ENCODE peak calls at places on chromosomes 6 and 20, in seven cellular contexts. H is prostate gland, I is PC-9, M is heart left ventricle, J is psoas muscle, N is ovary, V is cardiac muscle cell. B is an unnamed sample.

GRCh38 chr6:26743157-26743821 is 83.7 kb upstream of the ZNF322 start:
- DNase-seq in H (no peak), I (peak; percentile 41), M (no peak), J (no peak), N (no peak), V (peak; percentile 53), B (no peak)

GRCh38 chr20:46621492-46621891 is 29.8 kb downstream of the SLC13A3 start:
- DNase-seq in H (no peak), I (no peak), M (no peak), J (no peak), N (no peak), V (peak; percentile 85), B (no peak)

GRCh38 chr20:58647814-58648501 is 3.1 kb upstream of the STX16 start:
- DNase-seq in H (peak; percentile 58), I (no peak), M (no peak), J (no peak), N (no peak), V (peak; percentile 59), B (no peak)

GRCh38 chr6:14917101-14917500 is 328.8 kb upstream of the JARID2 start:
- DNase-seq in H (no peak), I (no peak), M (no peak), J (no peak), N (no peak), V (peak; percentile 26), B (no peak)

GRCh38 chr20:1391640-1392442 is 1.0 kb downstream of the FKBP1A start:
- DNase-seq in H (no peak), I (no peak), M (no peak), J (peak; percentile 57), N (no peak), V (peak; percentile 69), B (peak; percentile 53)

GRCh38 chr20:1377984-1378742 is 14.7 kb downstream of the FKBP1A start:
- DNase-seq in H (no peak), I (peak; percentile 59), M (no peak), J (no peak), N (no peak), V (no peak), B (no peak)

GRCh38 chr20:63023836-63024571 is 17.2 kb upstream of the BHLHE23 start:
- DNase-seq in H (no peak), I (no peak), M (peak; percentile 33), J (peak; percentile 41), N (no peak), V (no peak), B (no peak)

GRCh38 chr6:73565767-73566485 is 45.1 kb upstream of the EEF1A1 start:
- DNase-seq in H (no peak), I (peak; percentile 60), M (no peak), J (no peak), N (no peak), V (no peak), B (no peak)

GRCh38 chr6:165722022-165722421 is 59.0 kb upstream of the PDE10A start:
- DNase-seq in H (no peak), I (no peak), M (no peak), J (no peak), N (no peak), V (no peak), B (no peak)

GRCh38 chr20:18543932-18544331 is 23.3 kb upstream of the SMIM26 start:
- DNase-seq in H (no peak), I (no peak), M (no peak), J (no peak), N (no peak), V (no peak), B (peak; percentile 89)

GRCh38 chr20:3081641-3082040 is 2.9 kb downstream of the AVP start:
- DNase-seq in H (no peak), I (no peak), M (no peak), J (no peak), N (no peak), V (no peak), B (no peak)

GRCh38 chr6:42079941-42080464 is 29.7 kb downstream of the TAF8 start:
- DNase-seq in H (no peak), I (no peak), M (no peak), J (peak; percentile 6), N (no peak), V (peak; percentile 67), B (peak; percentile 60)

GRCh38 chr6:52157301-52157930 is 28.8 kb upstream of the IL17A start:
- DNase-seq in H (no peak), I (no peak), M (no peak), J (no peak), N (no peak), V (peak; percentile 0), B (no peak)

GRCh38 chr6:6790891-6791290 is 202.4 kb downstream of the LY86 start:
- DNase-seq in H (no peak), I (peak; percentile 52), M (no peak), J (no peak), N (no peak), V (no peak), B (no peak)

GRCh38 chr20:682123-682522 is 6.5 kb upstream of the SCRT2 start:
- DNase-seq in H (no peak), I (no peak), M (no peak), J (no peak), N (no peak), V (no peak), B (no peak)

GRCh38 chr6:14987490-14987889 is 258.4 kb upstream of the JARID2 start:
- DNase-seq in H (no peak), I (no peak), M (no peak), J (no peak), N (no peak), V (no peak), B (no peak)

GRCh38 chr6:91476000-91476399 is 889.1 kb upstream of the MAP3K7 start:
- DNase-seq in H (no peak), I (peak; percentile 45), M (no peak), J (no peak), N (no peak), V (peak; percentile 37), B (peak; percentile 78)

GRCh38 chr6:467671-468082 is 76.1 kb downstream of the IRF4 start:
- DNase-seq in H (no peak), I (no peak), M (no peak), J (no peak), N (no peak), V (no peak), B (no peak)

GRCh38 chr20:8798505-8798904 is 270.4 kb upstream of the PLCB4 start:
- DNase-seq in H (no peak), I (no peak), M (no peak), J (no peak), N (no peak), V (peak; percentile 96), B (no peak)

GRCh38 chr20:33793011-33793931 is 17.9 kb upstream of the CHMP4B start:
- DNase-seq in H (peak; percentile 43), I (no peak), M (peak; percentile 73), J (peak; percentile 57), N (no peak), V (peak; percentile 55), B (peak; percentile 8)

GRCh38 chr20:25624500-25624939 is 706 bp upstream of the NANP start:
- DNase-seq in H (no peak), I (no peak), M (no peak), J (peak; percentile 76), N (no peak), V (no peak), B (no peak)

GRCh38 chr6:163892814-163893561 is 478.5 kb downstream of the QKI start:
- DNase-seq in H (no peak), I (no peak), M (no peak), J (no peak), N (no peak), V (no peak), B (peak; percentile 47)

GRCh38 chr20:4029505-4030467 is 14.4 kb upstream of the RNF24 start:
- DNase-seq in H (no peak), I (no peak), M (no peak), J (no peak), N (no peak), V (no peak), B (no peak)

GRCh38 chr20:11651138-11651537 is 266.6 kb upstream of the BTBD3 start:
- DNase-seq in H (no peak), I (no peak), M (no peak), J (no peak), N (no peak), V (no peak), B (no peak)

GRCh38 chr6:130843575-130844320 is 16.5 kb downstream of the SMLR1 start:
- DNase-seq in H (no peak), I (no peak), M (no peak), J (no peak), N (no peak), V (peak; percentile 52), B (no peak)

GRCh38 chr6:43275782-43276179 is 22.3 kb upstream of the SLC22A7 start:
- DNase-seq in H (no peak), I (no peak), M (peak; percentile 40), J (no peak), N (no peak), V (no peak), B (no peak)

GRCh38 chr6:157036245-157036681 is 259.1 kb downstream of the ARID1B start:
- DNase-seq in H (peak; percentile 81), I (peak; percentile 32), M (no peak), J (no peak), N (no peak), V (peak; percentile 70), B (peak; percentile 62)

GRCh38 chr6:142225552-142225951 is 76.3 kb upstream of the ADGRG6 start:
- DNase-seq in H (no peak), I (no peak), M (no peak), J (no peak), N (no peak), V (no peak), B (no peak)
- H3K27ac ChIP-seq in H (no peak overlapping the region), I (no peak overlapping the region), M (no peak overlapping the region), J (no peak overlapping the region), N (no peak overlapping the region), V (no peak overlapping the region), B (no peak overlapping the region)

DNA sequence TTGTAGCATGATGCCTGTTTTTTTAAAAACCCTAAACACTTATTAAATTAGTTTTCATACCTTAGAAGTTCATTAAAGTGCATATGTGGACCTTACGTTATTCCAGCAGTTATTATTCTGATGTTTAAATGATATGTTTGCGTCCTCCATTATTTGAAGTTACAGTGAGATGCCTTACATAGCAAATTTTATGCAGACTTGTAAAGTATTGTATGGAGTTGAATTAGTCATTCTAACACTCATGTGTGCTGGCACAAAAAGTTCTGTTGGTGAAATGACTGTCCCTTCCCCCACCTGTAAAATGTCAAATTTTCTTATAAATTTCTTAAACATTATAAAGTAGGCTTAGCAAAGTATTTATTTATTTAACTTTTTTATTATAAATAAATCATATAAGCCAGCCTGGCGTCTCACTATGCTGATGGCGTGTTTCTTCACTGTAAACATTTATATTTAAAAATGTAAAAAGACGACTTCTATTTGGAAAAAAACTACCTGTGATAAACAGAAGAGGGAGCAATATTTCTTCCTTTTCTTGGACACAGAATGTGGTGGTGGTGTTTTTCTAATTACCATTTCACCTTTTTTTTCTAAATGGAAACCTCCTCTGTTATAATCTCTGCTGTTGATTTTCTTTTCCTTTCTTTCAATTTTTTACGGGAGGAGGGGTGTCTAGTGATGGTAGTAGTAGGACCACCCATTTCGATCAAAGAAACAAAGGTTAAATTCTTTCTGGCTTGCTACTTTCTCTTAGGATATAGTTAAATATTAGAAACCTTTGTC is 155.4 kb downstream of the RFPL4B start:
- DNase-seq in H (no peak), I (no peak), M (no peak), J (no peak), N (no peak), V (peak; percentile 35), B (no peak)
- TF ChIP-seq CTCF in H (no peak), I (peak; percentile 73), M (peak; percentile 41), J (no peak), N (peak; percentile 25), V (peak; percentile 39), B (peak; percentile 1)

GRCh38 chr6:41066867-41067304 is 5.3 kb downstream of the OARD1 start:
- DNase-seq in H (peak; percentile 72), I (peak; percentile 52), M (no peak), J (peak; percentile 81), N (peak; percentile 86), V (peak; percentile 89), B (peak; percentile 85)
- H3K4me1 ChIP-seq in H (no peaks in the 10 kb centered on the region), I (peaks cover 12% of the 10 kb centered on the region), M (peaks cover 7% of the 10 kb centered on the region), J (peaks cover 39% of the 10 kb centered on the region), N (no peaks in the 10 kb centered on the region), V (peaks cover 53% of the 10 kb centered on the region), B (peaks cover 7% of the 10 kb centered on the region)

GRCh38 chr6:167934426-167934864 is 63.0 kb upstream of the KIF25 start:
- DNase-seq in H (no peak), I (no peak), M (no peak), J (no peak), N (no peak), V (peak; percentile 25), B (peak; percentile 21)
- H3K27ac ChIP-seq in H (no peak overlapping the region), I (no peak overlapping the region), M (peak overlapping the region; percentile 81), J (peak overlapping the region; percentile 56), N (no peak overlapping the region), V (peak overlapping the region; percentile 88), B (no peak overlapping the region)

B was measured in thyroid gland.